ENCODE peak calls at places on chromosomes 16 and 17, in seven cellular contexts. G, N, M, A, Q, I and D are unnamed samples. For H3K9me3, the result is how much of the 10 kb centered on the place peaks cover.

GRCh38 chr17:77887464-77888241 is 70.8 kb upstream of the TNRC6C start:
- DNase-seq in I (peak), M (peak), Q (peak), A (peak), G (peak), N (peak), D (peak)

GRCh38 chr17:47072881-47073280 is 93.8 kb upstream of the RPRML start:
- DNase-seq in Q (no peak), A (no peak), G (no peak), I (no peak), N (no peak), M (no peak), D (no peak)

GRCh38 chr17:21218101-21218500 is 4.1 kb upstream of the TMEM11 start:
- DNase-seq in I (no peak), G (no peak), A (peak), Q (no peak), N (no peak), M (peak), D (no peak)

GRCh38 chr17:65855245-65855644 is 293.8 kb upstream of the AXIN2 start:
- DNase-seq in N (no peak), I (no peak), A (peak), G (no peak), M (no peak), Q (no peak), D (no peak)

GRCh38 chr16:2980227-2981176 is at the start of gene PKMYT1:
- DNase-seq in G (peak), Q (peak), A (peak), M (peak), N (peak), I (peak), D (peak)

GRCh38 chr16:9966569-9967157 is 215.6 kb downstream of the GRIN2A start:
- DNase-seq in A (no peak), N (no peak), M (no peak), G (no peak), I (no peak), Q (no peak), D (no peak)

GRCh38 chr17:975321-975982 is 4.1 kb downstream of the NXN start:
- DNase-seq in G (no peak), A (no peak), N (no peak), I (no peak), Q (no peak), M (no peak), D (no peak)

GRCh38 chr16:89502319-89502843 is 5.8 kb upstream of the SPG7 start:
- DNase-seq in M (no peak), G (no peak), A (peak), N (no peak), I (no peak), Q (peak), D (no peak)

GRCh38 chr16:28157768-28158535 is 53.8 kb downstream of the XPO6 start:
- DNase-seq in I (no peak), N (no peak), Q (no peak), M (no peak), G (no peak), A (peak), D (no peak)

GRCh38 chr17:16987830-16988601 is 16.1 kb upstream of the TNFRSF13B start:
- DNase-seq in A (peak), Q (peak), M (peak), G (peak), I (peak), N (peak), D (peak)

GRCh38 chr17:81573794-81574642 is 21.9 kb upstream of the FAAP100 start:
- DNase-seq in G (no peak), A (no peak), N (no peak), Q (no peak), I (no peak), M (no peak), D (no peak)

DNA sequence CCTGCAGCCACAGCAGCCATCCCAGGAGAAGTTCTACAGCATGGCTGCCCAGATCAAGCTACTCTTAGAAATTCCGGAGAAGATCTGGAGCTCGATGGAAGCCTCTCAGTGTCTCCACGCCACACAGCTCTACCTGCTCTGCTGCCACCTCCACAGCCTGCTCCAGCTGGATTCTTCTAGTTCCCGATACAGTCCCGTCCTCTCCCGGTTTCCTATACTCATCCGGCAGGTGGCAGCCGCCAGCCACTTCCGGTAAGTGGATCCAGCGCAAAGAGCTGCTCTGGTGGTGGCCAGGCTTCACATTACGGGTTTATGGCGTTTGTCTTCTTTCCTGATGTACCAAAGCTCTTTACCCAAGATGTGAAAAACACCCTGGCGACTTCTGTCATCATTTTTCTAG is 3.6 kb downstream of the COG1 start:
- DNase-seq in G (no peak), M (peak), N (no peak), A (peak), Q (peak), I (peak), D (no peak)
- TF ChIP-seq CTCF in G (peak), M (peak), N (peak), A (peak), Q (peak), I (no peak), D (no peak)

GRCh38 chr17:61309362-61309761 is 90.3 kb upstream of the TBX2 start:
- DNase-seq in N (no peak), Q (no peak), I (no peak), G (no peak), A (no peak), M (no peak), D (no peak)
- H3K27ac ChIP-seq in N (no peak), Q (peak), I (no peak), G (peak), A (no peak), M (no peak), D (no peak)

GRCh38 chr17:22492331-22492730 is 800.0 kb downstream of the KCNJ18 start:
- DNase-seq in Q (no peak), M (no peak), N (no peak), I (no peak), A (no peak), G (no peak), D (no peak)
- H3K9me3 ChIP-seq in Q (under half), M (under half), N (under half), I (under half), A (under half), G (under half), D (under half)

DNA sequence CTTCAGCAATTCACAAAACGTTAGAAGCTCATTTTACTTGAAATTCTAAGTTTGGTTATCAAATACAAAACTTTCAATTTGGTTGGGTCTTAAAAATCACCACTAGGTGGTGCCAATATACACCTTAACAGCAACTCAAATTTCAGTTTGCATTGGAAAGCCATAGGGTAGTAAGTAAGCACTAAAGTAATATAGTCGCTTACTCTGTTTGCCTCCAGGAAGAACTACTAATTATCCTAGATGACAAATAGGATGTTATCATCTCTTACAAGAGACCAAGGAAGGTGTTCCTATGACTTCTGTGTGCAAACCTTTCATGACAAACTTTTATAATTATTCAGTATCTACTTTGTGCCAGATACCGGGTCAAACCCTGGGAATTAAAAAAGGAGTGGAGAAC is 93.3 kb downstream of the MYO1D start:
- DNase-seq in Q (no peak), N (no peak), I (no peak), A (peak), M (peak), G (no peak), D (no peak)
- TF ChIP-seq CTCF in Q (peak), N (peak), I (peak), A (peak), M (peak), G (peak), D (peak)

GRCh38 chr16:50121278-50121677 is 31.8 kb upstream of the TENT4B start:
- DNase-seq in Q (no peak), N (no peak), G (no peak), I (no peak), A (no peak), M (no peak), D (no peak)
- H3K27ac ChIP-seq in Q (no peak), N (no peak), G (no peak), I (no peak), A (no peak), M (no peak), D (no peak)

DNA sequence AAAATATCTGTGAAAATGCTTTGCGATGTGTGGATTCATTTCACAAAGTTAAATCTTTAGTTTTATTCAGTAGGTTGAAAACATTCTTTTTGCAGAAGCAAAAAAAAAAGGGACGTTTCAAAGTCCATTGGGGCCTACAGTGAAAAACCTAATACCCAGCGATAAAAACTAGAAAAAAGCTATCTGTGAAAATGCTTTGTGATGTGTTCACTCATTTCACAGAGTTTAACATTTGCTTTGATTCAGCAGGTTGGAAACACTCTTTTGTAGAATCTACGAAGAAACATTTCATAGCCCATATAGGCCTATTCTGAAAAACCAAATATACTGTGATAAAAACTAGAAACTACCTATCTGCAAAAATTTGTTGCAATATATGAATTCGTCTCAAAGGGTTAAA is 113.6 kb upstream of the WSB1 start:
- DNase-seq in I (no peak), Q (no peak), A (no peak), G (no peak), M (no peak), N (no peak), D (no peak)
- H3K9me3 ChIP-seq in I (under half), Q (under half), A (under half), G (under half), M (half or more), N (under half), D (under half)

DNA sequence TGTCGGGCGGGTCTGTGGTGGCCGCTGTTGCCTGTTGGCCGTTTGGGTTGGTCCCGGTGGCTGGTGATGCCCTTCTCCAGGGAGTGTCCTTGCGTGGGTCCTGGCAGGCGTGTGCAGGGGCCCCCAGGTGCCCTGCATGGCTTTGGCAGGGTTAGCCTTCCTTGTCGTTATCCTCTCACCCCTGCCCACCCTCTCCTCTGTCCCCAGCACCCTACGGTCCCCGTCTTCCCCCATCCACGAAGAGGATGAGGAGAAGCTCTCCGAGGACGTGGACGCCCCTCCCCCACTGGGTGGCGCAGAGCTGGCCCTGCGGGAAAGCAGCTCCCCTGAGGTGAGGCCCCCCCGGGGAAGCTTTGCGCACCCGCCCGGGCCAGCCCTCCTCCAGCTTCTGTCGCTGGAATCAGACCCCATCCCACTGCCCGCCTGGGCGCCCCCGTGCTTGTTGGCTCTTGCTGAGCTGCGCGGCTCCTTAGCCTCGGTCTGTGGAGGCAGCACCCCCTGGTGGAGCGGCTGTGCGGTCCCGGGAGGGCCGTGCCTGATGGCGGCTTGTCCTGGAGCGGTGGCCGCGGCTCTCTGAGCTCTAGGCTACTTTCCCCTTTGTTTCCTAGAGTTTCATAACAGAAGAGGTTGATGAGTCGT is 10.6 kb upstream of the NUDT16L1 start:
- DNase-seq in A (peak), G (no peak), I (peak), Q (no peak), N (no peak), M (peak), D (no peak)
- TF ChIP-seq CTCF in A (peak), G (peak), I (peak), Q (no peak), N (no peak), M (peak), D (peak)